ENCODE peak calls at places on chromosomes 13 and 19, in eight cellular contexts. M is endothelial cell of umbilical vein, P is mesendoderm, S is fibroblast of lung, O is mammary epithelial cell, G is HCT116, A is astrocyte, W is OCI-LY7. F is an unnamed sample.

GRCh38 chr13:63327584-63327983 is 1911.9 kb upstream of the PCDH20 start:
- DNase-seq in M (no peak), P (no peak), S (no peak), O (no peak), G (no peak), A (no peak), W (no peak), F (no peak)

GRCh38 chr19:48618278-48618915 is 581 bp downstream of the RPL18 start:
- DNase-seq in M (no peak), P (no peak), S (no peak), O (no peak), G (no peak), A (no peak), W (no peak), F (peak; percentile 51)

GRCh38 chr13:112704634-112705145 is 14.9 kb downstream of the ATP11A start:
- DNase-seq in M (peak; percentile 41), P (no peak), S (no peak), O (no peak), G (no peak), A (no peak), W (no peak), F (no peak)

GRCh38 chr19:32566246-32566830 is 14.7 kb upstream of the PDCD5 start:
- DNase-seq in M (no peak), P (no peak), S (peak; percentile 12), O (no peak), G (no peak), A (no peak), W (no peak), F (no peak)

GRCh38 chr13:30576528-30576927 is 41.2 kb upstream of the USPL1 start:
- DNase-seq in M (no peak), P (no peak), S (peak; percentile 59), O (peak; percentile 73), G (no peak), A (peak; percentile 57), W (no peak), F (no peak)

GRCh38 chr13:81987677-81988357 is 1646.9 kb upstream of the SPRY2 start:
- DNase-seq in M (no peak), P (peak; percentile 91), S (no peak), O (no peak), G (no peak), A (no peak), W (no peak), F (no peak)

GRCh38 chr13:113407531-113408393 is 43.8 kb upstream of the GRTP1 start:
- DNase-seq in M (no peak), P (no peak), S (no peak), O (no peak), G (no peak), A (no peak), W (no peak), F (no peak)

GRCh38 chr13:65133094-65133493 is 2097.0 kb downstream of the PCDH9 start:
- DNase-seq in M (no peak), P (peak; percentile 48), S (no peak), O (no peak), G (peak; percentile 46), A (no peak), W (no peak), F (peak; percentile 2)

GRCh38 chr13:19742651-19743050 is 40.1 kb downstream of the PSPC1 start:
- DNase-seq in M (no peak), P (peak; percentile 62), S (no peak), O (no peak), G (no peak), A (no peak), W (no peak), F (no peak)

GRCh38 chr13:98797456-98797855 is 45.0 kb upstream of the SLC15A1 start:
- DNase-seq in M (no peak), P (no peak), S (peak; percentile 56), O (no peak), G (no peak), A (peak; percentile 46), W (no peak), F (no peak)

GRCh38 chr13:101673360-101674105 is 221.1 kb downstream of the ITGBL1 start:
- DNase-seq in M (no peak), P (no peak), S (no peak), O (peak; percentile 48), G (no peak), A (no peak), W (no peak), F (no peak)

GRCh38 chr19:52599241-52599640 is 29.2 kb downstream of the ZNF701 start:
- DNase-seq in M (no peak), P (peak; percentile 83), S (no peak), O (no peak), G (no peak), A (no peak), W (no peak), F (peak; percentile 72)

GRCh38 chr13:44234566-44234965 is 139.1 kb upstream of the SERP2 start:
- DNase-seq in M (no peak), P (no peak), S (no peak), O (no peak), G (no peak), A (no peak), W (no peak), F (no peak)

GRCh38 chr19:32750441-32751055 is 31.0 kb downstream of the TDRD12 start:
- DNase-seq in M (no peak), P (no peak), S (no peak), O (no peak), G (no peak), A (no peak), W (no peak), F (peak; percentile 89)

GRCh38 chr13:49098198-49098597 is 121.9 kb upstream of the MLNR start:
- DNase-seq in M (peak; percentile 97), P (no peak), S (peak; percentile 95), O (peak; percentile 94), G (peak; percentile 81), A (peak; percentile 99), W (no peak), F (peak; percentile 52)

GRCh38 chr13:80399340-80400163 is 58.6 kb upstream of the SPRY2 start:
- DNase-seq in M (no peak), P (no peak), S (no peak), O (peak; percentile 74), G (no peak), A (no peak), W (no peak), F (no peak)

GRCh38 chr13:109376936-109377335 is 409.4 kb downstream of the IRS2 start:
- DNase-seq in M (no peak), P (no peak), S (no peak), O (no peak), G (no peak), A (no peak), W (no peak), F (no peak)

GRCh38 chr13:45728759-45729158 is 26.6 kb downstream of the CBY2 start:
- DNase-seq in M (no peak), P (peak; percentile 91), S (no peak), O (no peak), G (peak; percentile 45), A (no peak), W (peak; percentile 29), F (no peak)

GRCh38 chr13:29319451-29319850 is 276.0 kb downstream of the SLC7A1 start:
- DNase-seq in M (no peak), P (peak; percentile 68), S (no peak), O (no peak), G (no peak), A (no peak), W (no peak), F (no peak)

GRCh38 chr13:108363651-108364050 is 94.1 kb downstream of the TNFSF13B start:
- DNase-seq in M (no peak), P (no peak), S (no peak), O (no peak), G (no peak), A (no peak), W (no peak), F (no peak)
- H3K79me2 ChIP-seq in M (no peaks in the 10 kb centered on the region), P (no peaks in the 10 kb centered on the region), S (no peaks in the 10 kb centered on the region), O (no peaks in the 10 kb centered on the region), G (no peaks in the 10 kb centered on the region), A (no peaks in the 10 kb centered on the region), W (no peaks in the 10 kb centered on the region), F (no peaks in the 10 kb centered on the region)

GRCh38 chr19:29940971-29941585 is 961 bp upstream of the URI1 start:
- DNase-seq in M (no peak), P (no peak), S (no peak), O (no peak), G (no peak), A (no peak), W (peak; percentile 17), F (no peak)

GRCh38 chr19:29936409-29936808 is 5.6 kb upstream of the URI1 start:
- DNase-seq in M (no peak), P (no peak), S (no peak), O (no peak), G (no peak), A (no peak), W (no peak), F (no peak)

GRCh38 chr19:29942404-29943261 is 594 bp downstream of the URI1 start:
- DNase-seq in M (peak; percentile 28), P (peak; percentile 70), S (peak; percentile 28), O (peak; percentile 52), G (no peak), A (no peak), W (peak; percentile 85), F (peak; percentile 39)

GRCh38 chr19:29941828-29942403 is at the start of gene URI1:
- DNase-seq in M (peak; percentile 80), P (peak; percentile 90), S (peak; percentile 80), O (peak; percentile 82), G (peak; percentile 61), A (peak; percentile 53), W (peak; percentile 86), F (peak; percentile 80)

GRCh38 chr19:29939628-29940027 is 2.4 kb upstream of the URI1 start:
- DNase-seq in M (no peak), P (no peak), S (no peak), O (no peak), G (no peak), A (no peak), W (no peak), F (no peak)
- H3K79me2 ChIP-seq in M (peaks cover 20% of the 10 kb centered on the region), P (peaks cover 17% of the 10 kb centered on the region), S (peaks cover 20% of the 10 kb centered on the region), O (peaks cover 22% of the 10 kb centered on the region), G (peaks cover 21% of the 10 kb centered on the region), A (peaks cover 21% of the 10 kb centered on the region), W (peaks cover 21% of the 10 kb centered on the region), F (peaks cover 8% of the 10 kb centered on the region)

GRCh38 chr19:45050036-45050435 is 11.2 kb downstream of the CLASRP start:
- DNase-seq in M (no peak), P (no peak), S (no peak), O (peak; percentile 88), G (no peak), A (no peak), W (no peak), F (peak; percentile 33)
- H3K79me2 ChIP-seq in M (peaks cover 49% of the 10 kb centered on the region), P (peaks cover 26% of the 10 kb centered on the region), S (peaks cover 46% of the 10 kb centered on the region), O (peaks cover 90% of the 10 kb centered on the region), G (peaks cover 90% of the 10 kb centered on the region), A (peaks cover 84% of the 10 kb centered on the region), W (peaks cover 82% of the 10 kb centered on the region), F (peaks cover 3% of the 10 kb centered on the region)

DNA sequence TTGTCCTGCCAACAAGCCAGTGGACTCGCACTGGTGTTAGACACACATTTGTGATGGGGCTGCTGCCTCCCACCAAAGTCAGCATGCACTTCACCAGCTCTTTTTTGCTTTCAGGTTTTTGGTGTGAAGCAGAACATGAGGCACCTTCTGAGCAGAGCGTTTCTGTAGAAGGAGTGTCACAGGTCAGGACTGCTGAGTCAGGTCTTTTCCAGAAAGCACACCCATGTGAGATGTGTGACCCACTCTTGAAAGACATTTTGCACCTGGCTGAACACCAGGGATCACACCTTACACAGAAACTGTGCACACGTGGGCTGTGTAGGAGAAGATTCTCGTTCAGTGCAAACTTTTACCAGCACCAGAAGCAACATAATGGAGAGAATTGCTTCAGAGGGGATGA is 4.8 kb downstream of the ZNF304 start:
- DNase-seq in M (no peak), P (no peak), S (no peak), O (no peak), G (no peak), A (no peak), W (no peak), F (no peak)
- H3K79me2 ChIP-seq in M (peaks cover 11% of the 10 kb centered on the region), P (peaks cover 24% of the 10 kb centered on the region), S (peaks cover 29% of the 10 kb centered on the region), O (peaks cover 69% of the 10 kb centered on the region), G (peaks cover 22% of the 10 kb centered on the region), A (peaks cover 44% of the 10 kb centered on the region), W (peaks cover 16% of the 10 kb centered on the region), F (peaks cover 7% of the 10 kb centered on the region)

GRCh38 chr19:11380653-11381534 is 3.2 kb downstream of the EPOR start:
- DNase-seq in M (peak; percentile 95), P (peak; percentile 100), S (peak; percentile 94), O (peak; percentile 98), G (peak; percentile 97), A (peak; percentile 86), W (peak; percentile 99), F (peak; percentile 98)
- H3K79me2 ChIP-seq in M (peaks cover 4% of the 10 kb centered on the region), P (no peaks in the 10 kb centered on the region), S (peaks cover 4% of the 10 kb centered on the region), O (no peaks in the 10 kb centered on the region), G (peaks cover 4% of the 10 kb centered on the region), A (no peaks in the 10 kb centered on the region), W (peaks cover 22% of the 10 kb centered on the region), F (no peaks in the 10 kb centered on the region)